ENCODE peak calls at places on chromosomes 6 and 20, in five cellular contexts. O, M, Y, W and S are unnamed samples.
A peak's percentile ranks its signal among the peaks of the same experiment; 100 is the strongest.

GRCh38 chr6:1267790-1268762 is 43.8 kb upstream of the FOXQ1 start:
- DNase-seq in O (no peak), M (no peak), Y (no peak), W (no peak), S (no peak)

GRCh38 chr6:138107078-138107751 is at the start of gene PERP:
- DNase-seq in O (peak; percentile 67), M (peak; percentile 76), Y (peak; percentile 60), W (peak; percentile 66), S (peak; percentile 81)

GRCh38 chr20:62536731-62537401 is 61.1 kb upstream of the GATA5 start:
- DNase-seq in O (no peak), M (no peak), Y (no peak), W (no peak), S (no peak)

GRCh38 chr6:17390276-17390675 is 3.1 kb upstream of the CAP2 start:
- DNase-seq in O (no peak), M (no peak), Y (no peak), W (no peak), S (no peak)

GRCh38 chr6:112010328-112010727 is 43.6 kb upstream of the CCN6 start:
- DNase-seq in O (no peak), M (no peak), Y (no peak), W (no peak), S (no peak)

GRCh38 chr6:75266716-75267291 is 17.8 kb downstream of the TMEM30A start:
- DNase-seq in O (no peak), M (no peak), Y (no peak), W (peak; percentile 66), S (peak; percentile 59)

GRCh38 chr6:16437095-16437494 is 198.7 kb downstream of the GMPR start:
- DNase-seq in O (no peak), M (no peak), Y (no peak), W (no peak), S (no peak)

GRCh38 chr6:42075159-42075838 is 25.0 kb downstream of the TAF8 start:
- DNase-seq in O (peak; percentile 75), M (peak; percentile 81), Y (peak; percentile 12), W (peak; percentile 60), S (peak; percentile 83)

GRCh38 chr6:56374841-56375369 is 127.5 kb upstream of the COL21A1 start:
- DNase-seq in O (peak; percentile 58), M (no peak), Y (no peak), W (peak; percentile 70), S (peak; percentile 57)

GRCh38 chr6:36315921-36316320 is 20.8 kb downstream of the BNIP5 start:
- DNase-seq in O (no peak), M (no peak), Y (no peak), W (no peak), S (no peak)

GRCh38 chr20:22763257-22763906 is 179.0 kb upstream of the FOXA2 start:
- DNase-seq in O (peak; percentile 64), M (no peak), Y (no peak), W (peak; percentile 89), S (peak; percentile 87)